ENCODE peak calls at places on chromosomes 12 and 14, in eight cellular contexts. J, P, Q, X, K, R, N and G are unnamed samples.

GRCh38 chr12:40382217-40382616 is 157.4 kb downstream of the LRRK2 start:
- DNase-seq in J (no peak), P (no peak), Q (no peak), X (no peak), K (no peak), R (no peak), N (no peak), G (no peak)

GRCh38 chr12:58920956-58921861 is 905 bp upstream of the LRIG3 start:
- DNase-seq in J (no peak), P (no peak), Q (no peak), X (no peak), K (no peak), R (no peak), N (no peak), G (no peak)

GRCh38 chr14:69226178-69226577 is 33.8 kb upstream of the GALNT16 start:
- DNase-seq in J (no peak), P (no peak), Q (no peak), X (no peak), K (no peak), R (no peak), N (no peak), G (no peak)

GRCh38 chr12:49880756-49881390 is 22.8 kb downstream of the FAIM2 start:
- DNase-seq in J (no peak), P (no peak), Q (no peak), X (no peak), K (no peak), R (no peak), N (no peak), G (no peak)

GRCh38 chr12:92133166-92133565 is 12.5 kb downstream of the BTG1 start:
- DNase-seq in J (no peak), P (no peak), Q (no peak), X (no peak), K (no peak), R (no peak), N (no peak), G (no peak)

GRCh38 chr14:102586420-102587119 is 5.9 kb upstream of the RCOR1 start:
- DNase-seq in J (no peak), P (no peak), Q (no peak), X (peak), K (no peak), R (no peak), N (no peak), G (no peak)

GRCh38 chr12:43288666-43289065 is 263.3 kb downstream of the ADAMTS20 start:
- DNase-seq in J (no peak), P (no peak), Q (no peak), X (no peak), K (no peak), R (no peak), N (no peak), G (no peak)

GRCh38 chr12:120013659-120014380 is 24.8 kb downstream of the BICDL1 start:
- DNase-seq in J (no peak), P (no peak), Q (no peak), X (no peak), K (no peak), R (peak), N (no peak), G (no peak)

GRCh38 chr14:34872822-34873590 is 2.2 kb downstream of the BAZ1A start:
- DNase-seq in J (no peak), P (no peak), Q (peak), X (peak), K (no peak), R (no peak), N (no peak), G (no peak)

GRCh38 chr14:73712540-73713141 is 1.5 kb downstream of the PNMA1 start:
- DNase-seq in J (no peak), P (no peak), Q (peak), X (no peak), K (no peak), R (peak), N (no peak), G (no peak)

GRCh38 chr12:10968765-10969456 is 17.8 kb downstream of the TAS2R50 start:
- DNase-seq in J (no peak), P (peak), Q (peak), X (peak), K (no peak), R (no peak), N (peak), G (no peak)

GRCh38 chr12:6430990-6431353 is 13.8 kb upstream of the CD27 start:
- DNase-seq in J (no peak), P (no peak), Q (no peak), X (no peak), K (no peak), R (no peak), N (no peak), G (no peak)

GRCh38 chr12:63917864-63918742 is 73.6 kb downstream of the SRGAP1 start:
- DNase-seq in J (peak), P (no peak), Q (peak), X (peak), K (peak), R (peak), N (no peak), G (no peak)

GRCh38 chr12:116320839-116321238 is 43.3 kb upstream of the MED13L start:
- DNase-seq in J (no peak), P (no peak), Q (peak), X (peak), K (no peak), R (peak), N (no peak), G (no peak)

GRCh38 chr14:101253948-101254347 is 307.3 kb upstream of the DIO3 start:
- DNase-seq in J (no peak), P (no peak), Q (no peak), X (no peak), K (no peak), R (no peak), N (no peak), G (no peak)

GRCh38 chr14:37650356-37651037 is 55.1 kb downstream of the TTC6 start:
- DNase-seq in J (no peak), P (no peak), Q (peak), X (no peak), K (no peak), R (peak), N (no peak), G (no peak)

GRCh38 chr12:42590324-42590934 is 883 bp upstream of the PRICKLE1 start:
- DNase-seq in J (no peak), P (peak), Q (no peak), X (no peak), K (no peak), R (peak), N (peak), G (no peak)

DNA sequence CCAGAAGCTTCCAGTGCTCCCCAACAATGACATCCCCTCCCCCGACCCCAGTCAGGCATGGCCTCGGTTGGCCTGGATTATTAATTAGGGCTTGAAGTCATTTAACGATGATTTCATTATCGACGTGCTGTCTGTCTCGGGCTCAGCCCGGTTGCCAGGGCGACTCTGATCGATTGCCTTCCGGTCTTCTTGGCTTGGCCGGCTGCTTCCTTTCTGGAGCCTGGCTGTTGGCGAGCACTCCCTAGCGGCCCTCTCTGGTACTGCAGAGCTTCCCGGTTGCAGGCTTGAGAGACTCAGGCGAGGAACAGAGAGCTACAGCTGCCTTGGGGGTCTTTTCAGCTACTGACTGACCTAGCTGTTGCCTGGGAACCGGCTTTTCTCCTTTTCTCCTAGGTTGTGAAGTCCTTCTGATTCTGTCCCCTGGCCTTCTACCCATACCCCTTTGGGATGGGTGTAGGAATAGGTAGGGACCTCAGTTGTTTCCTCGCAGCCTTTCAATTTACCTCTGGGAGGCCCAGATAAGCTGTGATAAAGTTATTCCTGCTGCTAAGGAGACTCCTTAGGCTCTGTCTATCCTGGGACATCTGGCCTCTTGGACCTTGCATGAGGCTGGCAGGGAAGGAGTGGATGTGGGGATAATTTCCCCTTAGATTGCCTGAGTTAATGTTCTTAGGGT is 5.5 kb upstream of the CISTR start:
- DNase-seq in J (no peak), P (peak), Q (peak), X (peak), K (no peak), R (peak), N (peak), G (peak)
- TF ChIP-seq CTCF in J (peak), P (peak), Q (peak), X (peak), K (peak), R (peak), N (peak), G (no peak)

GRCh38 chr14:46920542-46920941 is 269.0 kb upstream of the RPL10L start:
- DNase-seq in J (no peak), P (no peak), Q (no peak), X (no peak), K (no peak), R (no peak), N (no peak), G (no peak)
- TF ChIP-seq CTCF in J (no peak), P (no peak), Q (no peak), X (no peak), K (no peak), R (no peak), N (no peak), G (no peak)

GRCh38 chr12:52084491-52085231 is 5.2 kb downstream of the SMIM41 start:
- DNase-seq in J (no peak), P (no peak), Q (no peak), X (no peak), K (no peak), R (no peak), N (no peak), G (no peak)

GRCh38 chr12:52082026-52082667 is 2.6 kb downstream of the SMIM41 start:
- DNase-seq in J (no peak), P (no peak), Q (no peak), X (peak), K (no peak), R (no peak), N (peak), G (no peak)

GRCh38 chr12:52082988-52083637 is 3.6 kb downstream of the SMIM41 start:
- DNase-seq in J (no peak), P (no peak), Q (peak), X (peak), K (no peak), R (peak), N (peak), G (no peak)

GRCh38 chr12:52082668-52082987 is 3.1 kb downstream of the SMIM41 start:
- DNase-seq in J (no peak), P (no peak), Q (no peak), X (no peak), K (no peak), R (no peak), N (no peak), G (no peak)

GRCh38 chr12:52083638-52083996 is 4.1 kb downstream of the SMIM41 start:
- DNase-seq in J (no peak), P (no peak), Q (no peak), X (no peak), K (no peak), R (no peak), N (no peak), G (no peak)
- TF ChIP-seq CTCF in J (no peak), P (no peak), Q (no peak), X (no peak), K (no peak), R (peak), N (peak), G (no peak)

GRCh38 chr12:27424631-27425230 is 21.8 kb upstream of the SMCO2 start:
- DNase-seq in J (peak), P (no peak), Q (peak), X (peak), K (no peak), R (peak), N (no peak), G (no peak)
- TF ChIP-seq CTCF in J (peak), P (no peak), Q (peak), X (peak), K (peak), R (peak), N (peak), G (no peak)

DNA sequence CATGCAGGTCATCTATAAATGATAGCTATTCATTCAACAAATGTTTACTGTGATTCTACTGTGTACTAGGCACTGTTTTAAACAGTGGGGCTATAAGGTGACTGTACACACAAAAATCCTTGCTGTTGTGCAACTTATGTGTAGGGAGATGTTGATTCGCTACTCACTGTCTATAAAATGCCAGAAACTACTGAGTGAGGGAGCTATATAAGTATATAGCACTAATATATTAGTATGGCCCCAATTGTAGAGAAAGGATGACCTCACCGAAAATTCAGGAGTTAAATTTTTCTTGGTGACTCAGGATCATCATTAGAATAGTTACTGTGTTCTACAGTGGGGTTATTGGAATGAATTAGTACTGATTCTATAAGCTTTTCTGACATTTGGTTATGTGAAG is 117.4 kb downstream of the TGFB3 start:
- DNase-seq in J (no peak), P (no peak), Q (peak), X (peak), K (no peak), R (peak), N (no peak), G (no peak)
- TF ChIP-seq CTCF in J (no peak), P (no peak), Q (no peak), X (no peak), K (no peak), R (no peak), N (no peak), G (no peak)